ENCODE peak calls at places on chromosome 9, in six cellular contexts. T is H9, L is neuronal stem cell, C is H1, O is IMR-90, H is trophoblast cell. Q is an unnamed sample.

GRCh38 chr9:112061152-112061740 is 113.9 kb downstream of the SUSD1 start:
- DNase-seq in L (no peak), T (no peak), O (peak), H (peak), C (no peak), Q (peak)

GRCh38 chr9:126502417-126503332 is 111.1 kb upstream of the LMX1B start:
- DNase-seq in O (no peak), H (no peak), L (no peak), C (no peak), T (peak), Q (no peak)

GRCh38 chr9:21624675-21625477 is 142.8 kb upstream of the IFNE start:
- DNase-seq in H (no peak), C (no peak), L (no peak), T (no peak), O (no peak), Q (no peak)

GRCh38 chr9:13461588-13461987 is 182.1 kb upstream of the MPDZ start:
- DNase-seq in L (no peak), T (no peak), C (no peak), H (no peak), O (no peak), Q (no peak)

GRCh38 chr9:135147473-135147805 is 60.0 kb downstream of the OLFM1 start:
- DNase-seq in L (no peak), O (no peak), T (no peak), C (no peak), H (no peak), Q (no peak)

GRCh38 chr9:93860694-93861658 is 94.2 kb downstream of the BARX1 start:
- DNase-seq in H (no peak), O (no peak), L (no peak), C (no peak), T (no peak), Q (no peak)

GRCh38 chr9:89844535-89844934 is 239.7 kb downstream of the GADD45G start:
- DNase-seq in O (no peak), T (no peak), C (no peak), H (no peak), L (no peak), Q (no peak)

GRCh38 chr9:34551751-34552605 is 29.2 kb upstream of the ENHO start:
- DNase-seq in H (no peak), L (no peak), T (no peak), O (no peak), C (no peak), Q (no peak)

GRCh38 chr9:14910178-14910805 is at the start of gene FREM1:
- DNase-seq in C (no peak), T (peak), H (peak), O (no peak), L (peak), Q (peak)

GRCh38 chr9:134568116-134568515 is 73.5 kb upstream of the COL5A1 start:
- DNase-seq in O (no peak), L (no peak), C (no peak), H (no peak), T (no peak), Q (no peak)

GRCh38 chr9:136614372-136614922 is 48.3 kb upstream of the EGFL7 start:
- DNase-seq in T (no peak), O (peak), L (no peak), C (no peak), H (no peak), Q (peak)

GRCh38 chr9:17731308-17731707 is 152.4 kb downstream of the SH3GL2 start:
- DNase-seq in L (no peak), T (no peak), O (no peak), H (no peak), C (no peak), Q (no peak)

GRCh38 chr9:133845659-133845947 is 107.5 kb upstream of the SARDH start:
- DNase-seq in O (no peak), H (no peak), T (no peak), L (no peak), C (no peak), Q (no peak)

GRCh38 chr9:2181794-2182193 is 166.6 kb downstream of the SMARCA2 start:
- DNase-seq in C (no peak), O (peak), L (peak), T (peak), H (peak), Q (peak)

GRCh38 chr9:136902259-136902821 is 16.0 kb downstream of the TRAF2 start:
- DNase-seq in T (peak), L (no peak), H (peak), O (peak), C (no peak), Q (peak)

GRCh38 chr9:87878930-87879603 is 3.6 kb upstream of the SPATA31E1 start:
- DNase-seq in L (no peak), T (no peak), H (no peak), C (no peak), O (peak), Q (peak)

GRCh38 chr9:34665109-34665380 is 2.6 kb upstream of the CCL27 start:
- DNase-seq in C (no peak), L (no peak), O (no peak), T (no peak), H (no peak), Q (no peak)

GRCh38 chr9:34744295-34745221 is 34.6 kb upstream of the CCL21 start:
- DNase-seq in C (no peak), H (peak), O (peak), L (no peak), T (no peak), Q (peak)

GRCh38 chr9:114491430-114492003 is 13.8 kb downstream of the WHRN start:
- DNase-seq in T (peak), L (no peak), O (no peak), C (no peak), H (no peak), Q (no peak)

GRCh38 chr9:114492991-114493390 is 12.3 kb downstream of the WHRN start:
- DNase-seq in C (no peak), O (no peak), L (no peak), H (no peak), T (no peak), Q (no peak)

GRCh38 chr9:114494776-114495569 is 10.3 kb downstream of the WHRN start:
- DNase-seq in L (no peak), C (no peak), H (no peak), T (no peak), O (no peak), Q (no peak)

GRCh38 chr9:114495992-114496391 is 9.3 kb downstream of the WHRN start:
- DNase-seq in O (no peak), L (no peak), C (no peak), H (no peak), T (no peak), Q (no peak)

DNA sequence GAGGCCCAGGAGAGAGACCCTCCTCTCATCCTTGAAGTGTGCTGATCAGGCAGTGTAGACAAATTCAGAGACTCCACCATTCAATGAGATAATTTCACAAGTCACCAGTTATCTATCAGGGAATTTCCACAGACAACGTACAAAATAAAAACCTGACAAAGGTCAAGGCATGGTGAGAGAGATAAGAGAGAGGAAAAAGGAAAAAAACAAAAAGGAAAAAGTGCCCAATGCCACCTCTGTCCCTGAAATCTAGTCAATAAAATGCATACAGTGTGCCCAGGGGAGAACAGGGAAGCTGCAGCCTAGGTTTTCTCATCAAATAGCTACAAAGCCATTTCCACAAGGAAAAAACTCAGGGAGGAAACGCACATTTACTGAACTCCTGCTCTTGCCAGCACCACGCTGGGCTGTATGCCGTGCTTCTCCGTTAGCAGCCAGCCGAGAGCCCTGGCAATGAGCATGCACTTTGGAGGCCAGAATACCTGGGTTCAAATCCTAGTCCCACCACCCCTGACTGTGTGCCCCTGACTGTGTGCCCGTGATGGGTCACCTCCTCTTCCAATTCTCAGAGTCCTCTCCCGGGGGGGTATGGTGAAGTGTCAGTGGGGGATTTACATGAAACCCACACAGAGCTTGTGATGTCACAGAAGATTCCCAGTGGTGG is 11.6 kb downstream of the WHRN start:
- DNase-seq in H (no peak), O (no peak), C (no peak), L (no peak), T (no peak), Q (no peak)
- H2AFZ ChIP-seq in H (no peak), O (no peak), C (no peak), L (no peak), T (no peak), Q (no peak)

GRCh38 chr9:28650327-28650726 is 1077.0 kb upstream of the C9orf72 start:
- DNase-seq in H (no peak), T (peak), O (no peak), C (no peak), L (no peak), Q (no peak)
- H3K18ac ChIP-seq in H (no peak), T (no peak), O (no peak), C (no peak), L (no peak), Q (no peak)

GRCh38 chr9:106859957-106860715 is 2.8 kb upstream of the ZNF462 start:
- DNase-seq in T (peak), H (peak), C (no peak), O (no peak), L (peak), Q (peak)

GRCh38 chr9:106862115-106862945 is 636 bp upstream of the ZNF462 start:
- DNase-seq in T (peak), O (peak), H (peak), C (no peak), L (peak), Q (peak)

GRCh38 chr9:106860731-106861584 is 2.0 kb upstream of the ZNF462 start:
- DNase-seq in C (no peak), H (peak), L (peak), T (peak), O (peak), Q (peak)

GRCh38 chr9:106862946-106863740 is at the start of gene ZNF462:
- DNase-seq in C (no peak), O (peak), H (peak), T (peak), L (peak), Q (peak)

DNA sequence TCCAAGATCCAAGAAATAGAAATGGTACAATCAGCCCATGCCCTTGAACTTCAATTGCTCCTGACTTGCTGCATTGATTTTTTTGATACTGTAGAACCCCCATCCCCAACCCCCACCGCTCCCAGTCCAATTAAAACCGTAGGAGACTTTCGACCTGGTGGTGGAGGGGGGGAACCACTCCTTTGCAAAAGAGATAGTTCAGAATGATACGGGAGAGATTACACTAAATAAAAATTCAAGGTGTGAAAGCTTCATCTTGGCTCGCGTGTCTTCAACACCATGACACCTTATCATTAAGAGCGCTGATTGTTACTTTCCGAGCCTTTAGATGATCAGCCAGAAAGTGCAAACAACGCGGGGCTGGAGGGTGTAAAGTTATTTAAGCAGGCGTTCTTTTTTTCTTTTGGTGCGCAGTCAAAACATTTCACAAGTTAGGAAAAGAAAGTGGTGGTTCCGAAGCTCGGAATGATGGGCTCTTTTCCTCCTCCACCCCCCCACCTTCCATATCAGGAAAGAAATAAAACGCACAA is 1.3 kb upstream of the ZNF462 start:
- DNase-seq in T (no peak), L (no peak), H (peak), O (no peak), C (no peak), Q (no peak)
- H2BK120ac ChIP-seq in T (no peak), L (no peak), H (peak), O (no peak), C (no peak), Q (no peak)

GRCh38 chr9:3397726-3398125 is 128.1 kb downstream of the RFX3 start:
- DNase-seq in C (no peak), T (no peak), O (no peak), H (no peak), L (no peak), Q (no peak)
- H2AFZ ChIP-seq in C (no peak), T (no peak), O (no peak), H (no peak), L (no peak), Q (no peak)

Q was measured in mesenchymal stem cell.